ENCODE peak calls at places on chromosomes 13 and 19, in five cellular contexts. One of them, this sample, is unnamed.

GRCh38 chr19:33512021-33512420 is 9.6 kb downstream of the PEPD start:
- DNase-seq in ureter: no peak
- DNase-seq in progenitor cell of endocrine pancreas: no peak
- DNase-seq in AG08396: no peak
- DNase-seq in B cell: no peak
- DNase-seq in this sample: no peak

GRCh38 chr13:38590230-38590629 is 96.6 kb upstream of the FREM2 start:
- DNase-seq in ureter: no peak
- DNase-seq in progenitor cell of endocrine pancreas: no peak
- DNase-seq in AG08396: no peak
- DNase-seq in B cell: no peak
- DNase-seq in this sample: no peak

GRCh38 chr13:113495494-113496251 is 5.2 kb upstream of the DCUN1D2 start:
- DNase-seq in ureter: no peak
- DNase-seq in progenitor cell of endocrine pancreas: no peak
- DNase-seq in AG08396: no peak
- DNase-seq in B cell: no peak
- DNase-seq in this sample: peak; percentile 37

GRCh38 chr13:75180805-75181455 is 301.0 kb downstream of the TBC1D4 start:
- DNase-seq in ureter: no peak
- DNase-seq in progenitor cell of endocrine pancreas: no peak
- DNase-seq in AG08396: no peak
- DNase-seq in B cell: no peak
- DNase-seq in this sample: no peak

GRCh38 chr19:14012378-14012915 is 6.3 kb upstream of the RFX1 start:
- DNase-seq in ureter: no peak
- DNase-seq in progenitor cell of endocrine pancreas: no peak
- DNase-seq in AG08396: no peak
- DNase-seq in B cell: no peak
- DNase-seq in this sample: no peak

GRCh38 chr19:18426416-18426767 is 7.2 kb downstream of the SSBP4 start:
- DNase-seq in ureter: no peak
- DNase-seq in progenitor cell of endocrine pancreas: no peak
- DNase-seq in AG08396: no peak
- DNase-seq in B cell: no peak
- DNase-seq in this sample: no peak

GRCh38 chr19:4678881-4679379 is 8.8 kb upstream of the MYDGF start:
- DNase-seq in ureter: no peak
- DNase-seq in progenitor cell of endocrine pancreas: no peak
- DNase-seq in AG08396: peak; percentile 43
- DNase-seq in B cell: no peak
- DNase-seq in this sample: no peak

GRCh38 chr13:49220035-49220855 is at the start of gene MLNR:
- DNase-seq in ureter: no peak
- DNase-seq in progenitor cell of endocrine pancreas: peak; percentile 52
- DNase-seq in AG08396: peak; percentile 63
- DNase-seq in B cell: no peak
- DNase-seq in this sample: no peak

GRCh38 chr13:33953203-33953602 is 135.3 kb downstream of the RFC3 start:
- DNase-seq in ureter: no peak
- DNase-seq in progenitor cell of endocrine pancreas: no peak
- DNase-seq in AG08396: peak; percentile 6
- DNase-seq in B cell: no peak
- DNase-seq in this sample: no peak

GRCh38 chr13:98482476-98483444 is 94.1 kb downstream of the STK24 start:
- DNase-seq in ureter: peak; percentile 78
- DNase-seq in progenitor cell of endocrine pancreas: no peak
- DNase-seq in AG08396: peak; percentile 62
- DNase-seq in B cell: no peak
- DNase-seq in this sample: peak; percentile 94

GRCh38 chr13:106261450-106261849 is 274.0 kb downstream of the EFNB2 start:
- DNase-seq in ureter: no peak
- DNase-seq in progenitor cell of endocrine pancreas: no peak
- DNase-seq in AG08396: no peak
- DNase-seq in B cell: no peak
- DNase-seq in this sample: no peak

GRCh38 chr19:15399635-15400034 is 19.2 kb downstream of the AKAP8L start:
- DNase-seq in ureter: no peak
- DNase-seq in progenitor cell of endocrine pancreas: no peak
- DNase-seq in AG08396: no peak
- DNase-seq in B cell: no peak
- DNase-seq in this sample: no peak

GRCh38 chr19:2569596-2570465 is 93.9 kb downstream of the GADD45B start:
- DNase-seq in ureter: no peak
- DNase-seq in progenitor cell of endocrine pancreas: no peak
- DNase-seq in AG08396: no peak
- DNase-seq in B cell: peak; percentile 36
- DNase-seq in this sample: no peak

GRCh38 chr19:46392252-46392801 is 21.0 kb downstream of the CCDC8 start:
- DNase-seq in ureter: no peak
- DNase-seq in progenitor cell of endocrine pancreas: no peak
- DNase-seq in AG08396: peak; percentile 51
- DNase-seq in B cell: no peak
- DNase-seq in this sample: no peak

GRCh38 chr19:38324431-38324830 is 4.8 kb downstream of the KCNK6 start:
- DNase-seq in ureter: no peak
- DNase-seq in progenitor cell of endocrine pancreas: no peak
- DNase-seq in AG08396: no peak
- DNase-seq in B cell: no peak
- DNase-seq in this sample: no peak

GRCh38 chr19:1408300-1409203 is 1.2 kb downstream of the DAZAP1 start:
- DNase-seq in ureter: no peak
- DNase-seq in progenitor cell of endocrine pancreas: peak; percentile 37
- DNase-seq in AG08396: peak; percentile 55
- DNase-seq in B cell: peak; percentile 52
- DNase-seq in this sample: no peak

GRCh38 chr13:21256351-21256761 is 79.9 kb downstream of the MRPL57 start:
- DNase-seq in ureter: no peak
- DNase-seq in progenitor cell of endocrine pancreas: no peak
- DNase-seq in AG08396: no peak
- DNase-seq in B cell: no peak
- DNase-seq in this sample: no peak

GRCh38 chr13:72290962-72291681 is 424.1 kb upstream of the DACH1 start:
- DNase-seq in ureter: no peak
- DNase-seq in progenitor cell of endocrine pancreas: no peak
- DNase-seq in AG08396: no peak
- DNase-seq in B cell: no peak
- DNase-seq in this sample: no peak

GRCh38 chr13:103282571-103283450 is 216.6 kb upstream of the SLC10A2 start:
- DNase-seq in ureter: no peak
- DNase-seq in progenitor cell of endocrine pancreas: no peak
- DNase-seq in AG08396: no peak
- DNase-seq in B cell: no peak
- DNase-seq in this sample: no peak